ENCODE peak calls at places on chromosomes 7 and 10, in six cellular contexts. X is stimulated activated naive B cell treated with anti-CD40 and anti-IgM and Interleukin-4, amounts not matched to agents 10 μg/mL and 1 μg/mL and 100 μg/mL, for 72 hours; S is tibial artery; F is HTR-8/SVneo; Z is cardiac fibroblast; T is GM19239. G is an unnamed sample.

GRCh38 chr7:27068316-27068715 is 27.5 kb downstream of the HOXA1 start:
- DNase-seq in X (no peak), S (no peak), F (no peak), Z (no peak), T (no peak), G (no peak)

GRCh38 chr7:3259711-3260424 is 41.2 kb upstream of the SDK1 start:
- DNase-seq in X (no peak), S (no peak), F (no peak), Z (peak), T (no peak), G (no peak)

GRCh38 chr7:105461518-105461917 is 60.6 kb downstream of the PUS7 start:
- DNase-seq in X (no peak), S (no peak), F (no peak), Z (no peak), T (no peak), G (no peak)

GRCh38 chr10:84698989-84699388 is 370.6 kb downstream of the CCSER2 start:
- DNase-seq in X (no peak), S (no peak), F (no peak), Z (no peak), T (no peak), G (no peak)

GRCh38 chr10:110502851-110503301 is 5.2 kb downstream of the DUSP5 start:
- DNase-seq in X (peak), S (peak), F (no peak), Z (peak), T (peak), G (no peak)

GRCh38 chr7:116836911-116837310 is 25.5 kb upstream of the CAPZA2 start:
- DNase-seq in X (no peak), S (no peak), F (no peak), Z (no peak), T (no peak), G (peak)

GRCh38 chr10:1724921-1725320 is 12.4 kb downstream of the ADARB2 start:
- DNase-seq in X (no peak), S (no peak), F (no peak), Z (no peak), T (no peak), G (no peak)

GRCh38 chr10:71974489-71975011 is 10.4 kb downstream of the CHST3 start:
- DNase-seq in X (peak), S (no peak), F (peak), Z (peak), T (no peak), G (peak)

GRCh38 chr7:133477786-133478185 is 224.9 kb downstream of the EXOC4 start:
- DNase-seq in X (no peak), S (no peak), F (no peak), Z (no peak), T (no peak), G (no peak)

GRCh38 chr10:16384064-16384463 is 52.7 kb upstream of the PTER start:
- DNase-seq in X (no peak), S (no peak), F (no peak), Z (no peak), T (no peak), G (no peak)

GRCh38 chr10:77104459-77104980 is 533.1 kb downstream of the KCNMA1 start:
- DNase-seq in X (no peak), S (peak), F (peak), Z (peak), T (no peak), G (peak)

GRCh38 chr7:34066968-34067367 is 161.6 kb downstream of the BMPER start:
- DNase-seq in X (no peak), S (no peak), F (no peak), Z (no peak), T (no peak), G (peak)

GRCh38 chr7:44891791-44892190 is 6.5 kb upstream of the PURB start:
- DNase-seq in X (no peak), S (no peak), F (no peak), Z (no peak), T (no peak), G (no peak)

GRCh38 chr10:60817135-60817805 is 39.0 kb downstream of the CDK1 start:
- DNase-seq in X (no peak), S (peak), F (no peak), Z (peak), T (no peak), G (no peak)

GRCh38 chr7:154987571-154987970 is 15.4 kb downstream of the PAXIP1 start:
- DNase-seq in X (no peak), S (no peak), F (no peak), Z (no peak), T (no peak), G (no peak)

GRCh38 chr7:129522971-129523340 is 20.6 kb downstream of the SMKR1 start:
- DNase-seq in X (no peak), S (no peak), F (no peak), Z (no peak), T (no peak), G (no peak)